ENCODE peak calls at places on chromosomes 1 and 21, in ten cellular contexts. U is SW480; E is stimulated activated CD8-positive, alpha-beta memory T cell treated with anti-CD3 and anti-CD28 coated beads, Interleukin-7, amount 100 ng/mL, for 1 hour; F is HT-29; A is stimulated activated CD4-positive, alpha-beta T cell treated with anti-CD3 and anti-CD28 coated beads, Interleukin-2, amount 100 ng/mL, for 48 hours; Y is cardiac fibroblast; D is naive B cell; W is HFFc6; I is choroid plexus epithelial cell; K is fibroblast of the conjunctiva. P is an unnamed sample.

GRCh38 chr21:41651396-41651795 is 115.5 kb downstream of the RIPK4 start:
- DNase-seq in Y (no peak), K (no peak), U (no peak), W (no peak), A (no peak), F (no peak), D (no peak), I (no peak), E (no peak), P (no peak)

GRCh38 chr1:165397945-165398344 is 41.4 kb upstream of the LMX1A start:
- DNase-seq in A (no peak), W (peak), Y (peak), E (no peak), K (peak), D (no peak), I (peak), F (no peak), U (no peak), P (peak)

GRCh38 chr1:180948846-180949615 is 36.3 kb downstream of the KIAA1614 start:
- DNase-seq in D (no peak), E (no peak), Y (no peak), A (no peak), K (no peak), I (no peak), F (no peak), U (no peak), W (no peak), P (no peak)

GRCh38 chr1:36166938-36167910 is 11.3 kb downstream of the MAP7D1 start:
- DNase-seq in A (no peak), Y (no peak), I (no peak), U (no peak), D (no peak), E (no peak), K (no peak), W (peak), F (no peak), P (no peak)

GRCh38 chr1:67832737-67833594 is at the start of gene GNG12:
- DNase-seq in E (no peak), K (peak), Y (peak), U (peak), F (peak), I (peak), A (peak), W (peak), D (peak), P (peak)

GRCh38 chr1:114227059-114227458 is 73.4 kb upstream of the SYT6 start:
- DNase-seq in I (no peak), A (no peak), W (no peak), Y (no peak), F (no peak), K (no peak), U (no peak), D (no peak), E (no peak), P (no peak)

GRCh38 chr1:54547601-54548388 is at the start of gene ACOT11:
- DNase-seq in I (peak), K (peak), A (no peak), W (peak), D (no peak), F (peak), U (peak), E (no peak), Y (peak), P (no peak)

GRCh38 chr1:181423301-181423918 is 59.9 kb upstream of the CACNA1E start:
- DNase-seq in D (no peak), A (peak), F (peak), I (peak), Y (peak), U (peak), E (no peak), W (peak), K (peak), P (no peak)

GRCh38 chr21:45811136-45811535 is 167.6 kb downstream of the PCBP3 start:
- DNase-seq in Y (no peak), W (no peak), U (no peak), D (no peak), A (no peak), E (no peak), F (no peak), I (no peak), K (no peak), P (no peak)

GRCh38 chr1:226405411-226405988 is 2.4 kb downstream of the PARP1 start:
- DNase-seq in Y (no peak), D (no peak), U (no peak), A (no peak), I (no peak), E (no peak), K (no peak), F (no peak), W (no peak), P (no peak)

GRCh38 chr1:115227683-115228082 is 110.4 kb downstream of the NGF start:
- DNase-seq in I (peak), Y (no peak), D (no peak), E (no peak), A (no peak), U (no peak), W (peak), K (no peak), F (no peak), P (no peak)

GRCh38 chr1:167532375-167532774 is 14.0 kb upstream of the CD247 start:
- DNase-seq in E (no peak), D (no peak), K (no peak), W (no peak), Y (no peak), F (no peak), I (no peak), U (no peak), A (no peak), P (no peak)

P was measured in skeletal muscle cell.